ENCODE peak calls at places on chromosome 6, in nine cellular contexts. B is stomach, E is HFF-Myc, U is psoas muscle, N is BJ, D is upper lobe of right lung, Z is GM23338, W is neural progenitor cell, Y is heart left ventricle. T is an unnamed sample.

GRCh38 chr6:140537211-140537610 is 1162.8 kb upstream of the CITED2 start:
- DNase-seq in N (no peak), E (peak; percentile 5), W (no peak), D (no peak), U (no peak), B (no peak), Z (no peak), Y (no peak), T (peak; percentile 51)

GRCh38 chr6:143731789-143732188 is 54.0 kb downstream of the PHACTR2 start:
- DNase-seq in Y (no peak), D (no peak), B (no peak), U (no peak), E (no peak), Z (no peak), N (no peak), W (no peak), T (peak; percentile 24)

GRCh38 chr6:28251648-28252506 is at the start of gene ZKSCAN4:
- DNase-seq in E (peak; percentile 86), U (peak; percentile 77), N (no peak), B (peak; percentile 73), Y (peak; percentile 87), Z (peak; percentile 97), D (peak; percentile 74), W (peak; percentile 88), T (peak; percentile 96)

GRCh38 chr6:151211075-151211474 is 28.7 kb upstream of the AKAP12 start:
- DNase-seq in B (no peak), Y (no peak), E (no peak), D (no peak), N (no peak), U (no peak), W (no peak), Z (no peak), T (no peak)

GRCh38 chr6:168155821-168156741 is 77.1 kb upstream of the FRMD1 start:
- DNase-seq in N (no peak), E (no peak), W (no peak), D (no peak), Z (no peak), Y (no peak), U (no peak), B (no peak), T (no peak)

GRCh38 chr6:52634211-52634610 is 36.7 kb upstream of the TMEM14A start:
- DNase-seq in N (no peak), B (no peak), W (no peak), E (no peak), Y (no peak), Z (no peak), U (no peak), D (no peak), T (peak; percentile 54)

GRCh38 chr6:44012078-44012493 is 115.2 kb downstream of the MRPL14 start:
- DNase-seq in B (no peak), Z (no peak), W (no peak), E (no peak), D (peak; percentile 68), N (peak; percentile 71), Y (no peak), U (no peak), T (peak; percentile 79)

GRCh38 chr6:114080891-114081510 is 110.1 kb upstream of the HDAC2 start:
- DNase-seq in N (no peak), E (no peak), D (no peak), B (no peak), Y (no peak), U (no peak), W (no peak), Z (no peak), T (no peak)

GRCh38 chr6:117512056-117512828 is 29.8 kb downstream of the DCBLD1 start:
- DNase-seq in N (no peak), Z (no peak), W (no peak), U (no peak), Y (no peak), D (no peak), E (no peak), B (no peak), T (no peak)

GRCh38 chr6:14966111-14966901 is 279.6 kb upstream of the JARID2 start:
- DNase-seq in W (no peak), Z (peak; percentile 63), N (no peak), Y (no peak), E (no peak), B (no peak), U (no peak), D (no peak), T (no peak)

GRCh38 chr6:129501401-129502051 is 208.5 kb downstream of the ARHGAP18 start:
- DNase-seq in W (peak; percentile 43), D (peak; percentile 74), B (peak; percentile 33), Z (peak; percentile 34), Y (peak; percentile 42), E (peak; percentile 97), U (peak; percentile 54), N (peak; percentile 79), T (peak; percentile 99)

GRCh38 chr6:6384520-6384919 is 64.1 kb upstream of the F13A1 start:
- DNase-seq in N (no peak), W (peak; percentile 6), D (no peak), Y (no peak), U (no peak), E (no peak), B (no peak), Z (peak; percentile 70), T (no peak)

GRCh38 chr6:44789790-44790189 is 402.3 kb downstream of the CDC5L start:
- DNase-seq in W (no peak), D (no peak), N (no peak), E (no peak), B (no peak), U (no peak), Z (no peak), Y (no peak), T (no peak)

GRCh38 chr6:111417181-111417585 is 65.8 kb downstream of the REV3L start:
- DNase-seq in E (no peak), N (no peak), D (no peak), Y (peak; percentile 40), U (no peak), W (no peak), B (no peak), Z (no peak), T (no peak)

GRCh38 chr6:157789297-157789696 is 33.7 kb upstream of the SNX9 start:
- DNase-seq in D (no peak), Y (no peak), W (no peak), U (no peak), B (no peak), Z (no peak), E (no peak), N (no peak), T (no peak)

GRCh38 chr6:147205690-147206600 is 1.7 kb downstream of the STXBP5 start:
- DNase-seq in U (no peak), E (no peak), N (no peak), W (peak; percentile 11), D (no peak), B (no peak), Y (no peak), Z (no peak), T (peak; percentile 61)

GRCh38 chr6:27144740-27145079 is 102.8 kb upstream of the PRSS16 start:
- DNase-seq in W (peak; percentile 22), E (no peak), N (no peak), B (no peak), Z (no peak), D (no peak), Y (no peak), U (no peak), T (no peak)

GRCh38 chr6:44731485-44732095 is 344.1 kb downstream of the CDC5L start:
- DNase-seq in Y (no peak), Z (no peak), D (no peak), E (no peak), U (no peak), N (no peak), B (no peak), W (no peak), T (no peak)

GRCh38 chr6:129954749-129955431 is 63.5 kb upstream of the L3MBTL3 start:
- DNase-seq in D (no peak), Y (no peak), N (no peak), W (no peak), B (no peak), Z (no peak), U (no peak), E (peak; percentile 30), T (no peak)

GRCh38 chr6:88867841-88868558 is 95.4 kb downstream of the RNGTT start:
- DNase-seq in D (no peak), Y (no peak), E (no peak), U (no peak), W (no peak), Z (no peak), B (no peak), N (no peak), T (peak; percentile 37)

GRCh38 chr6:152323376-152323775 is 313.8 kb downstream of the SYNE1 start:
- DNase-seq in U (no peak), W (no peak), D (no peak), E (no peak), N (no peak), B (no peak), Z (peak; percentile 3), Y (no peak), T (no peak)

GRCh38 chr6:47221565-47221964 is 88.1 kb downstream of the TNFRSF21 start:
- DNase-seq in W (peak; percentile 16), E (no peak), U (no peak), Y (no peak), D (no peak), N (no peak), B (no peak), Z (peak; percentile 90), T (no peak)

DNA sequence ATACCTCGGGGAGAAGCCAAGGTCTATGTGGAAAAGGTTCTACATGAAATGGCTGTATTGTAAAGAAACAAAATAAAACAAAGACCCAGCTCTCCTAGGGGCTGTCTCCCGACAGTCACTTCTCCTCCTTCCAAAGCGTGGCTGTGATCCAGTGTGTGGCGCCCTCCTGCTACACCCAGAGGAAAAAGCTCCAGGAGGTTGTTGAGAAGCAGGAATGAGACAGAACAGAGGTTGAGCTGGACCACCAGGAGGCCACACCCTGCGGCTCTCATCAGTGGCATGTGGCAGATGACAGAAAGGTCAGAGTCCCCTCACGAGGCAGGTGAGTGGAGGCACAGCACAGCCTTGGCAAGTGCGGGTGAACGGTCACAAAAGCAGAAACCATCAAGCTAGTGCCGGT is 236.0 kb downstream of the TBXT start:
- DNase-seq in Z (peak; percentile 46), E (no peak), B (no peak), W (no peak), N (no peak), Y (no peak), D (no peak), U (no peak), T (no peak)
- TF ChIP-seq CTCF in Z (peak; percentile 67), E (no peak), B (no peak), W (no peak), N (no peak), Y (no peak), D (no peak), U (no peak), T (peak; percentile 8)

GRCh38 chr6:166587631-166588413 is 1.3 kb upstream of the RAMACL start:
- DNase-seq in U (no peak), N (no peak), D (no peak), B (no peak), W (peak; percentile 15), Y (no peak), Z (no peak), E (no peak), T (peak; percentile 42)
- H3K4me3 ChIP-seq in U (no peak overlapping the region), N (no peak overlapping the region), D (no peak overlapping the region), B (no peak overlapping the region), W (no peak overlapping the region), Y (no peak overlapping the region), Z (no peak overlapping the region), E (no peak overlapping the region), T (no peak overlapping the region)

GRCh38 chr6:32700391-32701040 is 34.1 kb upstream of the HLA-DQB1 start:
- DNase-seq in U (no peak), W (peak; percentile 77), Z (peak; percentile 84), E (peak; percentile 33), D (no peak), B (no peak), N (no peak), Y (no peak), T (peak; percentile 78)
- TF ChIP-seq CTCF in U (peak; percentile 51), W (peak; percentile 77), Z (peak; percentile 87), E (peak; percentile 63), D (peak; percentile 64), B (peak; percentile 20), N (peak; percentile 73), Y (peak; percentile 78), T (peak; percentile 78)

GRCh38 chr6:4369616-4370015 is 234.2 kb upstream of the ECI2 start:
- DNase-seq in N (no peak), B (no peak), D (no peak), Y (no peak), U (no peak), Z (no peak), W (no peak), E (no peak), T (peak; percentile 89)
- H3K4me3 ChIP-seq in N (no peak overlapping the region), B (no peak overlapping the region), D (no peak overlapping the region), Y (no peak overlapping the region), U (no peak overlapping the region), Z (no peak overlapping the region), W (no peak overlapping the region), E (no peak overlapping the region), T (no peak overlapping the region)

T was measured in choroid plexus epithelial cell.